ENCODE peak calls at places on chromosome 1, in ten cellular contexts. One of them, this sample, is unnamed.

GRCh38 chr1:77642196-77642595 is 40.3 kb downstream of the ZZZ3 start:
- DNase-seq in caudate nucleus: no peak
- DNase-seq in T-helper 1 cell: no peak
- DNase-seq in Peyer's patch: no peak
- DNase-seq in Kasumi-1: no peak
- DNase-seq in kidney tubule cell: no peak
- DNase-seq in MV-4-11: no peak
- DNase-seq in naive thymus-derived CD4-positive, alpha-beta T cell: no peak
- DNase-seq in bronchial epithelial cell: no peak
- DNase-seq in HT1080: no peak
- DNase-seq in this sample: no peak

GRCh38 chr1:233868461-233868860 is 36.0 kb upstream of the SLC35F3 start:
- DNase-seq in caudate nucleus: no peak
- DNase-seq in kidney tubule cell: peak
- DNase-seq in MV-4-11: peak
- DNase-seq in Peyer's patch: no peak
- DNase-seq in bronchial epithelial cell: peak
- DNase-seq in T-helper 1 cell: no peak
- DNase-seq in HT1080: peak
- DNase-seq in naive thymus-derived CD4-positive, alpha-beta T cell: no peak
- DNase-seq in Kasumi-1: peak
- DNase-seq in this sample: no peak

GRCh38 chr1:110633646-110634030 is 27.5 kb upstream of the KCNA2 start:
- DNase-seq in kidney tubule cell: no peak
- DNase-seq in Kasumi-1: no peak
- DNase-seq in Peyer's patch: no peak
- DNase-seq in T-helper 1 cell: no peak
- DNase-seq in caudate nucleus: no peak
- DNase-seq in HT1080: no peak
- DNase-seq in naive thymus-derived CD4-positive, alpha-beta T cell: no peak
- DNase-seq in bronchial epithelial cell: no peak
- DNase-seq in MV-4-11: no peak
- DNase-seq in this sample: no peak

GRCh38 chr1:6248798-6249731 is 5.1 kb downstream of the HES3 start:
- DNase-seq in Peyer's patch: no peak
- DNase-seq in naive thymus-derived CD4-positive, alpha-beta T cell: no peak
- DNase-seq in bronchial epithelial cell: no peak
- DNase-seq in MV-4-11: no peak
- DNase-seq in HT1080: no peak
- DNase-seq in kidney tubule cell: no peak
- DNase-seq in Kasumi-1: no peak
- DNase-seq in caudate nucleus: no peak
- DNase-seq in T-helper 1 cell: no peak
- DNase-seq in this sample: no peak

GRCh38 chr1:153963850-153964331 is 554 bp upstream of the SLC39A1 start:
- DNase-seq in naive thymus-derived CD4-positive, alpha-beta T cell: no peak
- DNase-seq in Peyer's patch: no peak
- DNase-seq in T-helper 1 cell: no peak
- DNase-seq in kidney tubule cell: peak
- DNase-seq in bronchial epithelial cell: peak
- DNase-seq in caudate nucleus: no peak
- DNase-seq in MV-4-11: no peak
- DNase-seq in HT1080: peak
- DNase-seq in Kasumi-1: no peak
- DNase-seq in this sample: no peak

GRCh38 chr1:211279340-211279739 is 20.2 kb downstream of the RCOR3 start:
- DNase-seq in MV-4-11: no peak
- DNase-seq in caudate nucleus: no peak
- DNase-seq in kidney tubule cell: no peak
- DNase-seq in Kasumi-1: no peak
- DNase-seq in naive thymus-derived CD4-positive, alpha-beta T cell: no peak
- DNase-seq in Peyer's patch: no peak
- DNase-seq in bronchial epithelial cell: no peak
- DNase-seq in T-helper 1 cell: no peak
- DNase-seq in HT1080: no peak
- DNase-seq in this sample: no peak

GRCh38 chr1:115727706-115728249 is 40.7 kb downstream of the CASQ2 start:
- DNase-seq in Kasumi-1: peak
- DNase-seq in MV-4-11: peak
- DNase-seq in caudate nucleus: no peak
- DNase-seq in naive thymus-derived CD4-positive, alpha-beta T cell: no peak
- DNase-seq in bronchial epithelial cell: peak
- DNase-seq in T-helper 1 cell: no peak
- DNase-seq in Peyer's patch: peak
- DNase-seq in HT1080: peak
- DNase-seq in kidney tubule cell: peak
- DNase-seq in this sample: no peak

GRCh38 chr1:228987736-228988506 is 252.6 kb downstream of the RHOU start:
- DNase-seq in naive thymus-derived CD4-positive, alpha-beta T cell: no peak
- DNase-seq in Kasumi-1: no peak
- DNase-seq in Peyer's patch: no peak
- DNase-seq in bronchial epithelial cell: no peak
- DNase-seq in MV-4-11: no peak
- DNase-seq in kidney tubule cell: no peak
- DNase-seq in HT1080: no peak
- DNase-seq in T-helper 1 cell: no peak
- DNase-seq in caudate nucleus: no peak
- DNase-seq in this sample: no peak

GRCh38 chr1:56526571-56527174 is 52.7 kb downstream of the PLPP3 start:
- DNase-seq in caudate nucleus: no peak
- DNase-seq in kidney tubule cell: peak
- DNase-seq in MV-4-11: peak
- DNase-seq in Kasumi-1: no peak
- DNase-seq in bronchial epithelial cell: peak
- DNase-seq in naive thymus-derived CD4-positive, alpha-beta T cell: no peak
- DNase-seq in HT1080: peak
- DNase-seq in T-helper 1 cell: no peak
- DNase-seq in Peyer's patch: peak
- DNase-seq in this sample: no peak

GRCh38 chr1:170662561-170662971 is 1.4 kb upstream of the PRRX1 start:
- DNase-seq in bronchial epithelial cell: no peak
- DNase-seq in naive thymus-derived CD4-positive, alpha-beta T cell: no peak
- DNase-seq in Peyer's patch: no peak
- DNase-seq in Kasumi-1: no peak
- DNase-seq in HT1080: no peak
- DNase-seq in MV-4-11: no peak
- DNase-seq in kidney tubule cell: no peak
- DNase-seq in T-helper 1 cell: no peak
- DNase-seq in caudate nucleus: no peak
- DNase-seq in this sample: no peak

GRCh38 chr1:187009320-187009719 is 180.6 kb downstream of the PLA2G4A start:
- DNase-seq in Peyer's patch: no peak
- DNase-seq in bronchial epithelial cell: no peak
- DNase-seq in kidney tubule cell: no peak
- DNase-seq in MV-4-11: peak
- DNase-seq in caudate nucleus: no peak
- DNase-seq in HT1080: no peak
- DNase-seq in naive thymus-derived CD4-positive, alpha-beta T cell: no peak
- DNase-seq in Kasumi-1: no peak
- DNase-seq in T-helper 1 cell: no peak
- DNase-seq in this sample: no peak

GRCh38 chr1:221903594-221903993 is 161.7 kb upstream of the DUSP10 start:
- DNase-seq in naive thymus-derived CD4-positive, alpha-beta T cell: no peak
- DNase-seq in kidney tubule cell: no peak
- DNase-seq in bronchial epithelial cell: no peak
- DNase-seq in T-helper 1 cell: no peak
- DNase-seq in Peyer's patch: no peak
- DNase-seq in Kasumi-1: no peak
- DNase-seq in HT1080: no peak
- DNase-seq in caudate nucleus: no peak
- DNase-seq in MV-4-11: no peak
- DNase-seq in this sample: no peak

GRCh38 chr1:30444850-30445249 is 278.5 kb downstream of the MATN1 start:
- DNase-seq in bronchial epithelial cell: no peak
- DNase-seq in kidney tubule cell: peak
- DNase-seq in HT1080: no peak
- DNase-seq in Peyer's patch: no peak
- DNase-seq in naive thymus-derived CD4-positive, alpha-beta T cell: no peak
- DNase-seq in MV-4-11: no peak
- DNase-seq in caudate nucleus: no peak
- DNase-seq in Kasumi-1: no peak
- DNase-seq in T-helper 1 cell: no peak
- DNase-seq in this sample: no peak

GRCh38 chr1:227895828-227896685 is 51.7 kb downstream of the WNT9A start:
- DNase-seq in Kasumi-1: no peak
- DNase-seq in kidney tubule cell: peak
- DNase-seq in bronchial epithelial cell: peak
- DNase-seq in caudate nucleus: peak
- DNase-seq in HT1080: peak
- DNase-seq in MV-4-11: no peak
- DNase-seq in naive thymus-derived CD4-positive, alpha-beta T cell: no peak
- DNase-seq in T-helper 1 cell: no peak
- DNase-seq in Peyer's patch: peak
- DNase-seq in this sample: no peak